ENCODE peak calls at places on chromosomes 13 and 19, in five cellular contexts. P is cardiac muscle cell, G is sigmoid colon, B is MG63, J is thoracic aorta. R is an unnamed sample.

GRCh38 chr19:34274284-34274826 is 20.0 kb downstream of the GARRE1 start:
- DNase-seq in P (no peak), G (no peak), B (no peak), J (no peak), R (no peak)

GRCh38 chr13:26022538-26023292 is 29.1 kb downstream of the SHISA2 start:
- DNase-seq in P (peak; percentile 88), G (no peak), B (peak; percentile 95), J (peak; percentile 41), R (no peak)

GRCh38 chr19:14085309-14085995 is at the start of gene C19orf67:
- DNase-seq in P (no peak), G (no peak), B (no peak), J (no peak), R (no peak)

GRCh38 chr19:39871886-39872866 is 26.0 kb upstream of the FBL start:
- DNase-seq in P (no peak), G (no peak), B (no peak), J (no peak), R (no peak)

GRCh38 chr13:37009692-37010091 is 9.1 kb downstream of the EXOSC8 start:
- DNase-seq in P (no peak), G (no peak), B (no peak), J (no peak), R (no peak)

GRCh38 chr13:75637101-75637774 is 1.1 kb downstream of the LMO7 start:
- DNase-seq in P (no peak), G (no peak), B (peak; percentile 16), J (no peak), R (no peak)

GRCh38 chr13:35957996-35958395 is 173.2 kb downstream of the DCLK1 start:
- DNase-seq in P (no peak), G (no peak), B (no peak), J (no peak), R (no peak)

GRCh38 chr13:109780880-109781383 is 5.5 kb downstream of the IRS2 start:
- DNase-seq in P (no peak), G (no peak), B (no peak), J (no peak), R (no peak)

GRCh38 chr19:50827476-50827875 is 3.9 kb upstream of the KLK1 start:
- DNase-seq in P (no peak), G (no peak), B (no peak), J (no peak), R (no peak)

GRCh38 chr19:38851622-38852230 is 1.9 kb upstream of the HNRNPL start:
- DNase-seq in P (peak; percentile 96), G (peak; percentile 98), B (peak; percentile 95), J (peak; percentile 70), R (peak; percentile 89)

GRCh38 chr19:19531951-19532805 is 3.5 kb downstream of the YJEFN3 start:
- DNase-seq in P (peak; percentile 87), G (peak; percentile 88), B (peak; percentile 72), J (no peak), R (peak; percentile 84)

GRCh38 chr13:110445183-110445582 is 116.3 kb downstream of the RAB20 start:
- DNase-seq in P (no peak), G (no peak), B (no peak), J (no peak), R (no peak)

GRCh38 chr19:33412617-33413425 is 39.3 kb downstream of the CEBPG start:
- DNase-seq in P (no peak), G (no peak), B (no peak), J (no peak), R (no peak)

GRCh38 chr19:6273701-6274601 is 5.8 kb downstream of the MLLT1 start:
- DNase-seq in P (no peak), G (peak; percentile 95), B (peak; percentile 88), J (peak; percentile 90), R (no peak)

GRCh38 chr13:109148243-109148642 is 518.8 kb downstream of the MYO16 start:
- DNase-seq in P (no peak), G (no peak), B (no peak), J (no peak), R (no peak)

GRCh38 chr19:10368101-10368803 is 12.1 kb downstream of the TYK2 start:
- DNase-seq in P (no peak), G (no peak), B (no peak), J (no peak), R (no peak)

GRCh38 chr13:44052843-44053607 is 173.3 kb downstream of the LACC1 start:
- DNase-seq in P (peak; percentile 39), G (peak; percentile 62), B (no peak), J (peak; percentile 7), R (no peak)

GRCh38 chr13:73973156-73973555 is 161.0 kb downstream of the KLF12 start:
- DNase-seq in P (no peak), G (no peak), B (no peak), J (no peak), R (no peak)

GRCh38 chr19:38949580-38950367 is 19.0 kb downstream of the MRPS12 start:
- DNase-seq in P (peak; percentile 89), G (peak; percentile 90), B (no peak), J (peak; percentile 52), R (peak; percentile 58)

GRCh38 chr19:4972509-4973230 is 3.8 kb downstream of the KDM4B start:
- DNase-seq in P (no peak), G (no peak), B (peak; percentile 26), J (no peak), R (no peak)

GRCh38 chr19:1449467-1450442 is at the start of gene APC2:
- DNase-seq in P (peak; percentile 57), G (no peak), B (no peak), J (no peak), R (no peak)

GRCh38 chr13:29160862-29161261 is 340.7 kb downstream of the MTUS2 start:
- DNase-seq in P (no peak), G (no peak), B (no peak), J (no peak), R (no peak)
- H3K27me3 ChIP-seq in P (peaks cover 3% of the 10 kb centered on the region), G (no peaks in the 10 kb centered on the region), B (no peaks in the 10 kb centered on the region), J (no peaks in the 10 kb centered on the region), R (no peaks in the 10 kb centered on the region)

GRCh38 chr19:54473983-54474382 is 887 bp upstream of the CDC42EP5 start:
- DNase-seq in P (no peak), G (no peak), B (no peak), J (no peak), R (no peak)

GRCh38 chr19:54470991-54471782 is 1.9 kb downstream of the CDC42EP5 start:
- DNase-seq in P (no peak), G (peak; percentile 78), B (no peak), J (no peak), R (no peak)

GRCh38 chr19:54470276-54470887 is 2.7 kb downstream of the CDC42EP5 start:
- DNase-seq in P (no peak), G (no peak), B (no peak), J (no peak), R (no peak)

GRCh38 chr19:54475706-54476105 is 2.6 kb upstream of the CDC42EP5 start:
- DNase-seq in P (no peak), G (no peak), B (no peak), J (no peak), R (no peak)

GRCh38 chr19:54473071-54473941 is at the start of gene CDC42EP5:
- DNase-seq in P (peak; percentile 59), G (peak; percentile 91), B (peak; percentile 73), J (no peak), R (no peak)
- H3K27me3 ChIP-seq in P (peaks cover 20% of the 10 kb centered on the region), G (peaks cover 51% of the 10 kb centered on the region), B (no peaks in the 10 kb centered on the region), J (no peaks in the 10 kb centered on the region), R (peaks cover 4% of the 10 kb centered on the region)

GRCh38 chr19:44753932-44754742 is 5.6 kb downstream of the BCL3 start:
- DNase-seq in P (peak; percentile 87), G (peak; percentile 97), B (peak; percentile 94), J (peak; percentile 87), R (peak; percentile 45)
- H3K27me3 ChIP-seq in P (peaks cover 3% of the 10 kb centered on the region), G (no peaks in the 10 kb centered on the region), B (no peaks in the 10 kb centered on the region), J (no peaks in the 10 kb centered on the region), R (no peaks in the 10 kb centered on the region)

DNA sequence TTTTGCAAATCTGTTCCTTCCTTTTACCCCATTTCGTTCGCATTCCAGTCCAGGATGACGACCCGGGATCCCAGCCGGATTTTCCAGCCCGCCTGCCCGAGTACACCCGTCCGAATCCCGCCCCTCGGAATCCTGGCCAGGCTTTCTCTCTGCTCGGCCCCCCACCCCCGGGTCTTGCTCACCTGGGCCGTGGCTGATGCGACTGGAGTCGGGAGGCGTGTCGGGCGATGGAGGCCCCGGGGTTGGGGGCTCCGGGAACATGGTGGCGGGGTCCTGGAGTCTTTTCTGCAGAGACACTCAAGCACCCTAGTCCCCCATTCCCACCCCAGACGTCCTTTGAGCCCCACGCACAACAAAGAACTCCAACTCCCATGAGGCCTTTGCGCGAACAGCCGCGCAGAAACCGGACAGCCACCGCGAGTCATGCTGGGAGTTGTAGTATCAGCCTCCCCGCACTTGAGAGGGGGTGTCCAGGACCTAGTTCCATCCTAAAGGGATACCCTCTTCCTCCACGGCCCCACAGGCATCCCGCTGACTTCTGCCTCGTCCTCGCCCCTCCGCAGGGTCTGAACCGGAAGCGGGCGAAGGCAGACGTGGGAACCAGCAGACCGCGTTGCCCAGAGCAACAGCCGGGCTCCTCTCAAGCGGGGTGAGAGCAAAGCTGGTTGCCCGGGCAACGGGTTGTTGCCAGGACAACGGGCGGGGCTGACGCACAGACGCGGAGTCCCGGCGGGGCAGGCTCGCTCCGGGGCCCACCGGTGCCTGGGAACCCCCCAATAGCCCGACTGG is 1.1 kb downstream of the SYT5 start:
- DNase-seq in P (peak; percentile 63), G (no peak), B (peak; percentile 45), J (no peak), R (peak; percentile 92)
- H3K27me3 ChIP-seq in P (peaks cover 92% of the 10 kb centered on the region), G (peaks cover 97% of the 10 kb centered on the region), B (peaks cover 14% of the 10 kb centered on the region), J (peaks cover 22% of the 10 kb centered on the region), R (peaks cover 13% of the 10 kb centered on the region)

DNA sequence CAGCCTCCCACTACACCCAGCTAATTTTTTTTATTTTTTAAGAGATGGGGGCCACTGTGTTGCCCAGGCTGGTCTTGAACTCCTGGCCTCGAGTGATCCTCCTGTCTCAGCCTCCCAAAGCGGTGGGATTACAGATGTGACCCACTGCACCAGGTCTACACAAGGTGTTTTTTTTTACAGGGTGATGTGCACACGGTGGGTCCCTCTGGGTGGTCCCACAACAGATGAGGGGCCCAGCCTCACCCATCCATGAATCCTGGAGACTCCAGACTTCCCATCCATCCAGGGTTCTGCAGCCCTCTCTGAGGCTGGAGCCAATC is 602 bp upstream of the KLF2 start:
- DNase-seq in P (no peak), G (no peak), B (no peak), J (no peak), R (no peak)
- H3K27me3 ChIP-seq in P (peaks cover 44% of the 10 kb centered on the region), G (no peaks in the 10 kb centered on the region), B (no peaks in the 10 kb centered on the region), J (no peaks in the 10 kb centered on the region), R (no peaks in the 10 kb centered on the region)

GRCh38 chr19:29527500-29528328 is 1.9 kb downstream of the VSTM2B start:
- DNase-seq in P (no peak), G (no peak), B (no peak), J (no peak), R (no peak)
- H3K27me3 ChIP-seq in P (peaks cover 100% of the 10 kb centered on the region), G (peaks cover 100% of the 10 kb centered on the region), B (peaks cover 70% of the 10 kb centered on the region), J (no peaks in the 10 kb centered on the region), R (peaks cover 4% of the 10 kb centered on the region)

DNA sequence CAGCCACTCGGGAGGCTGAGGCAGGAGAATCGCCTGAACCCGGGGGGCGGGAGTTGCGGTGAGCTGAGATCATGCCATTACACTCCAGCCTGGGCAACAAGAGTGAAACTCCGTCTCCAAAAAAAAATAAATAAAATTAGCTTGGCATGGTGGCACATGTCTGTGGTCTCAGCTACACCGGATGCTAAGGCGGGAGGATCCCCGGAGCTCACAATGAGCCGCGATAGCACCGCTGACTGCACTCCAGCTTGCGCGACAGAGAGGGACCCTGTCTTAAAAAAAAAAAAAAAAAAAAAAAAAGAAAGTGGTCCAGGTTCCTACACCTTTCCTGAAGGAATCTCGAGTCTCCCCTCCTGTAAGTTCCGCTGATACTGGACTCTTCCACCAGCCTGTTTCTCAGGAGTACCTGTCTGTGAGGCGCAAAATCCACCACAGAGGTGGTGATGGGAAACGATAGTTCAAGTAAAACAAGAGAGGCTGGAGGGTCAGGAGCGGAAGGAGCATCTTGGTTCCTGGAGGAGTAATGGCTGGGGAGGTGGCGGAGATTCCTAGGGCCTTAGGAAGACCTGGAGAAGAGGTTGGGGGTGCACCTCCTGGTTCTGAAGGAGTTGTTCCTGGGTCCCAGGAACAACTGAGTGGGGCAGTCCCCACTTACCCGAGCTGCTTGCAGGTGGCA is 468 bp downstream of the FUT1 start:
- DNase-seq in P (no peak), G (no peak), B (no peak), J (no peak), R (no peak)
- H3K27me3 ChIP-seq in P (peaks cover 25% of the 10 kb centered on the region), G (peaks cover 47% of the 10 kb centered on the region), B (no peaks in the 10 kb centered on the region), J (no peaks in the 10 kb centered on the region), R (no peaks in the 10 kb centered on the region)

R was measured in naive thymus-derived CD4-positive, alpha-beta T cell.